ENCODE peak calls at places on chromosomes 7 and 10, in eight cellular contexts. N is NB4, O is suprapubic skin, J is heart left ventricle, A is Peyer's patch, U is right lobe of liver, B is A549, D is stomach. X is an unnamed sample.

GRCh38 chr7:73742338-73742752 is 3.7 kb upstream of the ABHD11 start:
- DNase-seq in N (no peak), O (no peak), J (no peak), A (no peak), U (no peak), B (no peak), D (no peak), X (no peak)

GRCh38 chr7:107622429-107622828 is 38.2 kb upstream of the SLC26A4 start:
- DNase-seq in N (peak; percentile 76), O (no peak), J (no peak), A (no peak), U (no peak), B (no peak), D (no peak), X (no peak)

GRCh38 chr7:97513326-97513725 is 218.6 kb upstream of the TAC1 start:
- DNase-seq in N (peak; percentile 8), O (no peak), J (no peak), A (no peak), U (no peak), B (no peak), D (no peak), X (no peak)

GRCh38 chr7:140260767-140261486 is 84.1 kb upstream of the KDM7A start:
- DNase-seq in N (no peak), O (no peak), J (no peak), A (no peak), U (no peak), B (no peak), D (no peak), X (peak; percentile 26)

GRCh38 chr10:133230387-133231195 is 574 bp downstream of the UTF1 start:
- DNase-seq in N (no peak), O (no peak), J (no peak), A (peak; percentile 30), U (no peak), B (no peak), D (no peak), X (no peak)

GRCh38 chr10:132548106-132548823 is 10.7 kb downstream of the INPP5A start:
- DNase-seq in N (peak; percentile 17), O (peak; percentile 60), J (no peak), A (peak; percentile 69), U (no peak), B (no peak), D (peak; percentile 24), X (peak; percentile 59)

GRCh38 chr7:33452805-33453502 is 323.6 kb downstream of the BBS9 start:
- DNase-seq in N (no peak), O (no peak), J (no peak), A (no peak), U (no peak), B (no peak), D (no peak), X (no peak)

GRCh38 chr7:78675511-78675910 is 778.0 kb downstream of the MAGI2 start:
- DNase-seq in N (no peak), O (no peak), J (no peak), A (no peak), U (no peak), B (no peak), D (no peak), X (no peak)

GRCh38 chr7:41693150-41693997 is 9.5 kb downstream of the INHBA start:
- DNase-seq in N (peak; percentile 42), O (no peak), J (no peak), A (no peak), U (no peak), B (no peak), D (no peak), X (no peak)

GRCh38 chr7:27174077-27175004 is at the start of gene HOXA10:
- DNase-seq in N (peak; percentile 67), O (peak; percentile 81), J (no peak), A (no peak), U (peak; percentile 42), B (no peak), D (peak; percentile 22), X (peak; percentile 88)

GRCh38 chr10:125034671-125035070 is 92.7 kb downstream of the ZRANB1 start:
- DNase-seq in N (no peak), O (no peak), J (no peak), A (no peak), U (no peak), B (no peak), D (no peak), X (no peak)

GRCh38 chr10:80537086-80537704 is 507 bp upstream of the SH2D4B start:
- DNase-seq in N (no peak), O (no peak), J (no peak), A (no peak), U (no peak), B (no peak), D (no peak), X (no peak)

GRCh38 chr7:47782792-47783191 is 165.5 kb downstream of the PKD1L1 start:
- DNase-seq in N (no peak), O (no peak), J (no peak), A (no peak), U (no peak), B (no peak), D (no peak), X (no peak)

GRCh38 chr10:112082134-112082533 is 101.4 kb downstream of the GPAM start:
- DNase-seq in N (no peak), O (no peak), J (peak; percentile 39), A (no peak), U (no peak), B (no peak), D (no peak), X (no peak)

GRCh38 chr10:132118366-132118765 is 52.6 kb downstream of the JAKMIP3 start:
- DNase-seq in N (no peak), O (no peak), J (no peak), A (no peak), U (peak; percentile 42), B (no peak), D (no peak), X (no peak)

GRCh38 chr10:86632009-86632800 is 22.1 kb upstream of the OPN4 start:
- DNase-seq in N (no peak), O (no peak), J (peak; percentile 49), A (no peak), U (no peak), B (no peak), D (peak; percentile 51), X (no peak)

GRCh38 chr10:102727037-102727818 is 12.8 kb downstream of the SFXN2 start:
- DNase-seq in N (no peak), O (no peak), J (no peak), A (no peak), U (no peak), B (no peak), D (no peak), X (no peak)

DNA sequence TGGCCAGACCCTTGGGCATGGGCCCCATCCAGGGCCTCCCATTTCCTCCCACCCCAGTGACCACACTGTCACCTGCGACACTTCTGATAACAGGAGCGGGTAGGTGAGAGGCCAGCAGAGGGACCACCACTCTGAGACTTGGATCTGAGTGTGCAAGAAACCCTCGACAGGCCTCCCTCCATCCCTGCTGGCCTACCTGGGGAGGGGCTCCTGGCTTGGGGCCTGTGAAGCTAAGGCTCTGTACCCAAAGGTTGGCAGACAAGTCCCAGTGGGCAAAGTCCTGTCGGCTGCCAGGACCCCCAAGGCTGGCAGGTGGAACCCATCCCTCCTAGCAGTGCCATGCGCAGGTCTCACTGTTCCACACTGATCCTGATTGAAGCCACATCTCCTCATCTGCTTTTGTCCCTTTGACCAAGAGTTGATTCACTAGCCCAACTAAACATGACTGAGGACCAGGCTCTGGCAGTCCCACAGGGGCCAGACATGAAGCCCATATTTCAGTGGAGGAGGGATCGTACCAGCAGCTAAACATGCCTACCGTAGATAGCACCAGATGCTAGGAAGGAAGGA is 1.2 kb upstream of the PGAM2 start:
- DNase-seq in N (peak; percentile 26), O (peak; percentile 64), J (no peak), A (no peak), U (peak; percentile 49), B (no peak), D (no peak), X (peak; percentile 60)
- TF ChIP-seq POLR2A in N (no peak), O (no peak), J (no peak), A (no peak), U (no peak), B (no peak), D (no peak), X (no peak)

DNA sequence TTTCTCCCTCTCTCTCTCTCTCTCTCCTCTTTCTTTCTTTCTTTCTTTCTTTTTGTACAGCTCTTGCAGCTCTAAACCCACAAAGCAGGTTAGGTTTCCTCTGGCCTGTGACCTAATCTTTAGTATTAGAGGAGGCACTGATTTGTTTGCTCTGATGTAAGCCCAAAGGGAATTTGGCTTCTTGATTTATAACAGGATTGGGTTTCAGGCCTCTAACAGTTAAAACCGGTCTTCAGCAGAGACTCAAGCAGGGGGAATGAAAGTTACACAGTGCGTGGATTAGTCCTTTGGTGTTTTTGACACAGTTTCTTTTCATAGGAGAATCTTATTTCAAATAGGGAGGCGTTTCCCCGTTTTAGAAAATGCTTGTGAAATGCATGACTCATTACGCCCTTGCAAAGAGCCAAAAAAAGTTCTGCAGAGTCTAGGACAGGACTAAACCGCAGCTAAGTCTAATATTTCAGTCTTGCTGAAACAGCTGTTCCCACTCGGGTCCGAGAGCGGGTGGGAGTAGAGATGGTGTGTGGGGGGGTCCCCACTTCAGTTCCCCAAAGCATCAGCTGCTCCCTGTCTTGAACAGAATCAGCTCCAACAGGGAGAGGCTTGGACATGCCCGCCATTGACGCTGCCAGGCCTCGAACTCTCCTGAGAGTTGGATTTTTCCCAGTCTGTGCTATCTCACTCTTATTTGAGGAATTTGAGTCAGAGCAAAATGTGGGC is 296.5 kb upstream of the PITRM1 start:
- DNase-seq in N (peak; percentile 81), O (peak; percentile 78), J (peak; percentile 68), A (no peak), U (no peak), B (peak; percentile 73), D (no peak), X (peak; percentile 77)
- H3K4me3 ChIP-seq in N (no peak overlapping the region), O (peak overlapping the region; percentile 21), J (no peak overlapping the region), A (no peak overlapping the region), U (no peak overlapping the region), B (peak overlapping the region; percentile 33), D (no peak overlapping the region), X (peak overlapping the region; percentile 5)

GRCh38 chr10:6694447-6695155 is 114.5 kb upstream of the PRKCQ start:
- DNase-seq in N (no peak), O (no peak), J (no peak), A (no peak), U (no peak), B (no peak), D (no peak), X (no peak)
- TF ChIP-seq POLR2A in N (no peak), O (no peak), J (no peak), A (no peak), U (no peak), B (no peak), D (no peak), X (no peak)

DNA sequence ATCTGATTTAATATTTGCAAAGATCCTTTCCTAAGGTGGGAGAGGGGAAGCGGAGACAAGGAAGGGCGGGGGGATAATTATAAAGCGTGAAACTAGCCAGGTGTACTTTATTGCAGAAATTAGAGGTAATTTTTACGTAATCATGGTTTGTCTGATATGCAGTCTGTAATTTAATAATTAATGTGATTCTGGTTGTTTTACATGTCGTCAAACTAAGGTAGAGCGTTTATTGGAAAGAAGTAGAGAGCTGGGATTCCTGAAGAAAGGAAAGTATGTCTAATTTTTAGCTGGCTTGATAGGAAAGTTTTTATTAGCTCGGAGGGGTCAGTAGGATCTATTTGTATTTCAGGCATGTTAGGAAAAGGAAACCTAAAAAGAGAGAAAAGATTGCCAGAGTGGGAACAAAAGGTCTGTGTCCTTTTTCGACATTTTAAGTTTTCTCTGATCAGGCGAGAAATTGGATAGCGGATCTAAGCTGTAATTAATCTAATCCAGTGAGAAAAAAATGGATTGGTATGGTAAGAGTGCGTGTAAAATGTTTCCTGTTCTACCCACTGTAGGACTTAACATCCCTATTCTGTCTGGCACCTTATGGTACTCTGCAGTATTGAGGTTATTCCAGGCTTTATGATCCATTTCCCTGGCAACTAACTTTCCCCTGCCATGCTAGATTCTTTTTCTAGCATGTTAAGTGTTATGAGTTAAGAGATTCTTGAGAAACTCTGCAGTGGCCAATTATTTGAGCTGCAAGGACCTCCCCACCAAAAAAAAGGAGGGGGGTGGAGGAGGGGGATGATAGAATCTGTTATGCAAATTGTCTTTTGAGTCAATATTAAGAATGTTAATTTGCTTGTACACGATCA is 1.4 kb downstream of the CELF2 start:
- DNase-seq in N (no peak), O (no peak), J (no peak), A (no peak), U (no peak), B (no peak), D (no peak), X (no peak)
- H3K4me3 ChIP-seq in N (no peak overlapping the region), O (peak overlapping the region; percentile 91), J (peak overlapping the region; percentile 75), A (peak overlapping the region; percentile 81), U (no peak overlapping the region), B (no peak overlapping the region), D (peak overlapping the region; percentile 67), X (peak overlapping the region; percentile 87)

X was measured in sigmoid colon.